ENCODE peak calls at places on chromosomes 13 and 19, in four cellular contexts. A is NCI-H774; O is stimulated activated CD8-positive, alpha-beta memory T cell treated with anti-CD3 and anti-CD28 coated beads, Interleukin-7, amount 100 ng/mL, for 1 hour; V is mucosa of descending colon. Y is an unnamed sample.

GRCh38 chr13:110133425-110134235 is 173.3 kb downstream of the COL4A1 start:
- DNase-seq in O (no peak), V (no peak), A (no peak), Y (no peak)

GRCh38 chr13:66994097-66994496 is 236.0 kb downstream of the PCDH9 start:
- DNase-seq in A (no peak), O (no peak), V (peak), Y (no peak)

GRCh38 chr19:55647732-55648656 is at the start of gene CCDC106:
- DNase-seq in V (peak), O (no peak), A (no peak), Y (peak)

GRCh38 chr13:99467764-99468163 is 33.5 kb upstream of the TM9SF2 start:
- DNase-seq in V (no peak), A (no peak), O (no peak), Y (no peak)

GRCh38 chr19:11125994-11126685 is 29.4 kb downstream of the SPC24 start:
- DNase-seq in O (peak), A (peak), V (peak), Y (no peak)

GRCh38 chr19:15154002-15154612 is 46.7 kb downstream of the NOTCH3 start:
- DNase-seq in O (no peak), V (peak), A (peak), Y (no peak)

GRCh38 chr19:38194061-38194701 is 29.8 kb downstream of the DPF1 start:
- DNase-seq in O (no peak), V (no peak), A (peak), Y (no peak)

GRCh38 chr13:105990256-105990958 is 545.1 kb downstream of the EFNB2 start:
- DNase-seq in V (no peak), A (no peak), O (no peak), Y (no peak)

GRCh38 chr19:10420444-10421239 is at the start of gene PDE4A:
- DNase-seq in A (no peak), O (no peak), V (peak), Y (peak)

GRCh38 chr19:11446652-11447301 is 11.3 kb downstream of the PRKCSH start:
- DNase-seq in V (peak), O (no peak), A (no peak), Y (no peak)

GRCh38 chr13:111668451-111668850 is 348.0 kb downstream of the TEX29 start:
- DNase-seq in A (no peak), O (no peak), V (no peak), Y (no peak)

GRCh38 chr19:3178377-3178972 is at the start of gene S1PR4:
- DNase-seq in O (peak), V (peak), A (no peak), Y (no peak)

GRCh38 chr13:41678320-41678719 is 221.0 kb downstream of the RGCC start:
- DNase-seq in O (no peak), A (no peak), V (no peak), Y (no peak)

GRCh38 chr19:54207908-54208783 is 7.5 kb downstream of the RPS9 start:
- DNase-seq in A (no peak), V (peak), O (no peak), Y (no peak)

GRCh38 chr13:21579754-21580316 is 24.1 kb downstream of the MICU2 start:
- DNase-seq in O (no peak), V (no peak), A (no peak), Y (no peak)

GRCh38 chr13:19089315-19089714 is 92.3 kb downstream of the TUBA3C start:
- DNase-seq in V (no peak), A (no peak), O (no peak), Y (no peak)

GRCh38 chr19:46022431-46023310 is at the start of gene PGLYRP1:
- DNase-seq in V (no peak), A (no peak), O (no peak), Y (no peak)

GRCh38 chr19:40718774-40719391 is 2.0 kb downstream of the ITPKC start:
- DNase-seq in O (no peak), V (peak), A (no peak), Y (no peak)

GRCh38 chr19:19447536-19448237 is 42.2 kb downstream of the GATAD2A start:
- DNase-seq in A (no peak), O (no peak), V (no peak), Y (no peak)

GRCh38 chr13:73230714-73231113 is 171.9 kb downstream of the KLF5 start:
- DNase-seq in V (no peak), A (no peak), O (no peak), Y (no peak)

GRCh38 chr13:91346848-91347211 is 657 bp upstream of the MIR17HG start:
- DNase-seq in V (no peak), A (no peak), O (no peak), Y (peak)

GRCh38 chr13:113861433-113862030 is 2.3 kb downstream of the GAS6 start:
- DNase-seq in V (no peak), A (no peak), O (no peak), Y (no peak)

GRCh38 chr13:40981361-40981760 is 37.8 kb downstream of the ELF1 start:
- DNase-seq in A (no peak), V (no peak), O (no peak), Y (no peak)

GRCh38 chr19:19385900-19386339 is 19.6 kb upstream of the GATAD2A start:
- DNase-seq in V (no peak), O (no peak), A (no peak), Y (no peak)

GRCh38 chr13:44040754-44041100 is 161.0 kb downstream of the LACC1 start:
- DNase-seq in O (no peak), V (no peak), A (no peak), Y (no peak)

GRCh38 chr13:113629814-113630213 is 28.2 kb downstream of the ATP4B start:
- DNase-seq in V (no peak), O (no peak), A (peak), Y (no peak)

GRCh38 chr19:39679791-39680168 is 24.1 kb downstream of the LGALS16 start:
- DNase-seq in O (no peak), A (no peak), V (no peak), Y (no peak)

GRCh38 chr13:47875206-47875605 is 125.9 kb downstream of the SUCLA2 start:
- DNase-seq in O (no peak), V (no peak), A (no peak), Y (no peak)

GRCh38 chr13:71797487-71797886 is 69.5 kb downstream of the DACH1 start:
- DNase-seq in A (no peak), V (no peak), O (no peak), Y (no peak)

GRCh38 chr13:100694722-100695644 is 20.4 kb upstream of the TMTC4 start:
- DNase-seq in A (no peak), O (no peak), V (peak), Y (no peak)

GRCh38 chr19:6098574-6098973 is 11.7 kb downstream of the RFX2 start:
- DNase-seq in O (no peak), A (no peak), V (no peak), Y (no peak)

GRCh38 chr13:73984949-73985691 is 149.1 kb downstream of the KLF12 start:
- DNase-seq in A (no peak), V (no peak), O (peak), Y (no peak)

GRCh38 chr13:60933638-60934037 is 482.0 kb downstream of the PCDH20 start:
- DNase-seq in V (no peak), A (no peak), O (no peak), Y (no peak)

GRCh38 chr13:100633461-100633860 is 41.1 kb downstream of the TMTC4 start:
- DNase-seq in A (no peak), O (no peak), V (no peak), Y (no peak)

GRCh38 chr13:51576754-51577153 is 7.5 kb upstream of the WDFY2 start:
- DNase-seq in O (no peak), V (no peak), A (no peak), Y (no peak)

GRCh38 chr13:28819748-28820098 is 416 bp upstream of the MTUS2 start:
- DNase-seq in A (peak), O (no peak), V (peak), Y (peak)